ENCODE peak calls at places on chromosomes 11 and 22, in eight cellular contexts. One of them, this sample, is unnamed.

GRCh38 chr11:33785609-33786008 is 11.3 kb upstream of the FBXO3 start:
- DNase-seq in OCI-LY7: no peak
- DNase-seq in upper lobe of right lung: no peak
- DNase-seq in kidney: no peak
- DNase-seq in CD8-positive, alpha-beta T cell: no peak
- DNase-seq in WERI-Rb-1: no peak
- DNase-seq in CD4-positive, alpha-beta T cell: no peak
- DNase-seq in brain microvascular endothelial cell: no peak
- DNase-seq in this sample: no peak

GRCh38 chr11:13223112-13223511 is 54.5 kb upstream of the BMAL1 start:
- DNase-seq in OCI-LY7: no peak
- DNase-seq in upper lobe of right lung: no peak
- DNase-seq in kidney: no peak
- DNase-seq in CD8-positive, alpha-beta T cell: no peak
- DNase-seq in WERI-Rb-1: no peak
- DNase-seq in CD4-positive, alpha-beta T cell: no peak
- DNase-seq in brain microvascular endothelial cell: no peak
- DNase-seq in this sample: no peak

GRCh38 chr11:129645943-129646342 is 169.7 kb upstream of the TMEM45B start:
- DNase-seq in OCI-LY7: no peak
- DNase-seq in upper lobe of right lung: no peak
- DNase-seq in kidney: no peak
- DNase-seq in CD8-positive, alpha-beta T cell: no peak
- DNase-seq in WERI-Rb-1: no peak
- DNase-seq in CD4-positive, alpha-beta T cell: no peak
- DNase-seq in brain microvascular endothelial cell: no peak
- DNase-seq in this sample: no peak

GRCh38 chr11:38791346-38791961 is 2193.4 kb upstream of the RAG2 start:
- DNase-seq in OCI-LY7: peak; percentile 65
- DNase-seq in upper lobe of right lung: no peak
- DNase-seq in kidney: no peak
- DNase-seq in CD8-positive, alpha-beta T cell: no peak
- DNase-seq in WERI-Rb-1: peak; percentile 54
- DNase-seq in CD4-positive, alpha-beta T cell: no peak
- DNase-seq in brain microvascular endothelial cell: peak; percentile 66
- DNase-seq in this sample: no peak

GRCh38 chr11:117483372-117483771 is 155.7 kb downstream of the CEP164 start:
- DNase-seq in OCI-LY7: no peak
- DNase-seq in upper lobe of right lung: no peak
- DNase-seq in kidney: no peak
- DNase-seq in CD8-positive, alpha-beta T cell: no peak
- DNase-seq in WERI-Rb-1: no peak
- DNase-seq in CD4-positive, alpha-beta T cell: no peak
- DNase-seq in brain microvascular endothelial cell: no peak
- DNase-seq in this sample: no peak

GRCh38 chr11:87966744-87967143 is 208.5 kb downstream of the RAB38 start:
- DNase-seq in OCI-LY7: no peak
- DNase-seq in upper lobe of right lung: no peak
- DNase-seq in kidney: no peak
- DNase-seq in CD8-positive, alpha-beta T cell: no peak
- DNase-seq in WERI-Rb-1: no peak
- DNase-seq in CD4-positive, alpha-beta T cell: no peak
- DNase-seq in brain microvascular endothelial cell: no peak
- DNase-seq in this sample: no peak

GRCh38 chr11:102263604-102264003 is 53.7 kb upstream of the BIRC3 start:
- DNase-seq in OCI-LY7: no peak
- DNase-seq in upper lobe of right lung: no peak
- DNase-seq in kidney: no peak
- DNase-seq in CD8-positive, alpha-beta T cell: no peak
- DNase-seq in WERI-Rb-1: no peak
- DNase-seq in CD4-positive, alpha-beta T cell: no peak
- DNase-seq in brain microvascular endothelial cell: no peak
- DNase-seq in this sample: no peak

GRCh38 chr11:63020671-63021255 is 5.1 kb upstream of the SLC22A8 start:
- DNase-seq in OCI-LY7: no peak
- DNase-seq in upper lobe of right lung: no peak
- DNase-seq in kidney: no peak
- DNase-seq in CD8-positive, alpha-beta T cell: no peak
- DNase-seq in WERI-Rb-1: peak; percentile 41
- DNase-seq in CD4-positive, alpha-beta T cell: no peak
- DNase-seq in brain microvascular endothelial cell: no peak
- DNase-seq in this sample: no peak

GRCh38 chr11:94788396-94788795 is 20.2 kb downstream of the AMOTL1 start:
- DNase-seq in OCI-LY7: no peak
- DNase-seq in upper lobe of right lung: no peak
- DNase-seq in kidney: no peak
- DNase-seq in CD8-positive, alpha-beta T cell: no peak
- DNase-seq in WERI-Rb-1: no peak
- DNase-seq in CD4-positive, alpha-beta T cell: no peak
- DNase-seq in brain microvascular endothelial cell: no peak
- DNase-seq in this sample: no peak

GRCh38 chr11:20459865-20460264 is 72.3 kb downstream of the PRMT3 start:
- DNase-seq in OCI-LY7: no peak
- DNase-seq in upper lobe of right lung: no peak
- DNase-seq in kidney: no peak
- DNase-seq in CD8-positive, alpha-beta T cell: no peak
- DNase-seq in WERI-Rb-1: no peak
- DNase-seq in CD4-positive, alpha-beta T cell: no peak
- DNase-seq in brain microvascular endothelial cell: no peak
- DNase-seq in this sample: no peak

GRCh38 chr11:8698379-8698851 is 15.8 kb downstream of the RPL27A start:
- DNase-seq in OCI-LY7: no peak
- DNase-seq in upper lobe of right lung: no peak
- DNase-seq in kidney: no peak
- DNase-seq in CD8-positive, alpha-beta T cell: no peak
- DNase-seq in WERI-Rb-1: no peak
- DNase-seq in CD4-positive, alpha-beta T cell: no peak
- DNase-seq in brain microvascular endothelial cell: no peak
- DNase-seq in this sample: no peak

GRCh38 chr22:31173386-31174145 is 13.6 kb downstream of the RNF185 start:
- DNase-seq in OCI-LY7: no peak
- DNase-seq in upper lobe of right lung: no peak
- DNase-seq in kidney: no peak
- DNase-seq in CD8-positive, alpha-beta T cell: no peak
- DNase-seq in WERI-Rb-1: no peak
- DNase-seq in CD4-positive, alpha-beta T cell: no peak
- DNase-seq in brain microvascular endothelial cell: peak; percentile 69
- DNase-seq in this sample: no peak

GRCh38 chr11:45688472-45689033 is 23.1 kb upstream of the CHST1 start:
- DNase-seq in OCI-LY7: no peak
- DNase-seq in upper lobe of right lung: no peak
- DNase-seq in kidney: no peak
- DNase-seq in CD8-positive, alpha-beta T cell: no peak
- DNase-seq in WERI-Rb-1: no peak
- DNase-seq in CD4-positive, alpha-beta T cell: no peak
- DNase-seq in brain microvascular endothelial cell: no peak
- DNase-seq in this sample: no peak

GRCh38 chr11:70482529-70482917 is 84.2 kb downstream of the CTTN start:
- DNase-seq in OCI-LY7: no peak
- DNase-seq in upper lobe of right lung: no peak
- DNase-seq in kidney: no peak
- DNase-seq in CD8-positive, alpha-beta T cell: no peak
- DNase-seq in WERI-Rb-1: no peak
- DNase-seq in CD4-positive, alpha-beta T cell: no peak
- DNase-seq in brain microvascular endothelial cell: peak; percentile 16
- DNase-seq in this sample: no peak

GRCh38 chr11:70481625-70482528 is 83.5 kb downstream of the CTTN start:
- DNase-seq in OCI-LY7: no peak
- DNase-seq in upper lobe of right lung: no peak
- DNase-seq in kidney: peak; percentile 80
- DNase-seq in CD8-positive, alpha-beta T cell: no peak
- DNase-seq in WERI-Rb-1: no peak
- DNase-seq in CD4-positive, alpha-beta T cell: no peak
- DNase-seq in brain microvascular endothelial cell: peak; percentile 57
- DNase-seq in this sample: no peak

GRCh38 chr11:70483940-70484339 is 85.6 kb downstream of the CTTN start:
- DNase-seq in OCI-LY7: no peak
- DNase-seq in upper lobe of right lung: no peak
- DNase-seq in kidney: no peak
- DNase-seq in CD8-positive, alpha-beta T cell: no peak
- DNase-seq in WERI-Rb-1: no peak
- DNase-seq in CD4-positive, alpha-beta T cell: no peak
- DNase-seq in brain microvascular endothelial cell: no peak
- DNase-seq in this sample: no peak

GRCh38 chr11:70485326-70486025 is 87.1 kb downstream of the CTTN start:
- DNase-seq in OCI-LY7: no peak
- DNase-seq in upper lobe of right lung: no peak
- DNase-seq in kidney: no peak
- DNase-seq in CD8-positive, alpha-beta T cell: no peak
- DNase-seq in WERI-Rb-1: no peak
- DNase-seq in CD4-positive, alpha-beta T cell: no peak
- DNase-seq in brain microvascular endothelial cell: no peak
- DNase-seq in this sample: no peak

DNA sequence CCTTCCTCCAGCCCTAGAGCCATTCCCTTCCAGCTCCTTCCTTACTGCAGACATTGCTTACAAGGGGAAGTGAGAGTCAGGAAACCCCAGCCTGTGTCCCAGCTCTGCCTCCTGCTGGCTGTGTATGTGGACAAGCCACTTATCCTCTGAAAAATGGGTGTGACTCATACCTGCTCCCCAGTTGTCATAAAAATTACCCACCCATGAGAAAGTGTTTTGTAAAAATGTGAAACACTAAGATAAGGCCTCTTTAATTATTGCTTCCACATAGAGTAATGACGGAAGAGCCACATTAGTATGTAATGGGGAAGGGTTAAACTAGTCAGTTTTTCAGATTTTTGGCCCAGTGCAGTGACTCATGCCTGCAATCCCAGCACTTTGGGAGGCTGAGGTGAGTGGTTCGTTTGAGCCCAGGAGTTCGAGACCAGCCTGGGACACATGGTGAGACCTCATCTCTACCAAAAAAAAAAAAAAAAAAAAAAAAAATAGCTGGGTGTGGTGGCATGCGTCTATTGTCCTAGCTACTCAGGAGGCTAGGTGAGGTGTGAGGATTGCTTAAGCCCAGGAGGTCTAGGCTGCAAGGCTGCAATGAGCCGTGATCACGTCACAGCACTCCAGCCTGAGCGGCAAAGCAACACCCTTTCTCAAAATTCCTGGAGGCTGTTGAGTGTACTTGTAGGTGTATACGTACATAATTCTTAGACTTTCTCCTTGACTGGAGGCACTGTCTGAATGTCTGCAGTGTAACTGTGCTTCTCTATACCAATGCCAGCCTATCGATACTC is 84.9 kb downstream of the CTTN start:
- DNase-seq in OCI-LY7: peak; percentile 25
- DNase-seq in upper lobe of right lung: peak; percentile 83
- DNase-seq in kidney: peak; percentile 78
- DNase-seq in CD8-positive, alpha-beta T cell: no peak
- DNase-seq in WERI-Rb-1: peak; percentile 34
- DNase-seq in CD4-positive, alpha-beta T cell: no peak
- DNase-seq in brain microvascular endothelial cell: peak; percentile 43
- DNase-seq in this sample: no peak
- TF ChIP-seq CTCF in OCI-LY7: peak; percentile 55
- TF ChIP-seq CTCF in upper lobe of right lung: peak; percentile 42
- TF ChIP-seq CTCF in kidney: peak; percentile 24
- TF ChIP-seq CTCF in CD8-positive, alpha-beta T cell: no peak
- TF ChIP-seq CTCF in WERI-Rb-1: peak; percentile 70
- TF ChIP-seq CTCF in CD4-positive, alpha-beta T cell: no peak
- TF ChIP-seq CTCF in brain microvascular endothelial cell: peak; percentile 63
- TF ChIP-seq CTCF in this sample: no peak

DNA sequence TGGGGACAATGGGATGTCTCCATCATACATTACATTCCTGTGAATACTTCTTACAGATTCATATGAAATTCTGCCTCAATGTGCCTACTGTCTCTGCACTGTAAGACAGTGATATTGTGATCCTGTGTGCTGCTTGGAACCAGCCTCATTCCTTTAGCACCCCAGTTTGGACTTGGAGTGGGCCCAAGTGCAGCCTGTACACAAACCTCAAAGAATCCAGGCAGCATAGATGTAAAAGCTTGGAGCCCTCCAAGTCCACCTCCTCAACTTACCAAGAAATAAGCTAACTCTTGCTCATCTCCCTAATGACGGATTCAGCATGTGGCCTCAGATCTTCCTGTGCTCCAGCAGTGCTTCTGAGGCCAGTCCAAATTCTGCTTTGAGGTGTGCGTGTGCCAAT is 24.4 kb downstream of the GRAP2 start:
- DNase-seq in OCI-LY7: no peak
- DNase-seq in upper lobe of right lung: no peak
- DNase-seq in kidney: no peak
- DNase-seq in CD8-positive, alpha-beta T cell: no peak
- DNase-seq in WERI-Rb-1: no peak
- DNase-seq in CD4-positive, alpha-beta T cell: no peak
- DNase-seq in brain microvascular endothelial cell: no peak
- DNase-seq in this sample: no peak
- TF ChIP-seq CTCF in OCI-LY7: no peak
- TF ChIP-seq CTCF in upper lobe of right lung: no peak
- TF ChIP-seq CTCF in kidney: no peak
- TF ChIP-seq CTCF in CD8-positive, alpha-beta T cell: no peak
- TF ChIP-seq CTCF in WERI-Rb-1: no peak
- TF ChIP-seq CTCF in CD4-positive, alpha-beta T cell: no peak
- TF ChIP-seq CTCF in brain microvascular endothelial cell: no peak
- TF ChIP-seq CTCF in this sample: no peak

DNA sequence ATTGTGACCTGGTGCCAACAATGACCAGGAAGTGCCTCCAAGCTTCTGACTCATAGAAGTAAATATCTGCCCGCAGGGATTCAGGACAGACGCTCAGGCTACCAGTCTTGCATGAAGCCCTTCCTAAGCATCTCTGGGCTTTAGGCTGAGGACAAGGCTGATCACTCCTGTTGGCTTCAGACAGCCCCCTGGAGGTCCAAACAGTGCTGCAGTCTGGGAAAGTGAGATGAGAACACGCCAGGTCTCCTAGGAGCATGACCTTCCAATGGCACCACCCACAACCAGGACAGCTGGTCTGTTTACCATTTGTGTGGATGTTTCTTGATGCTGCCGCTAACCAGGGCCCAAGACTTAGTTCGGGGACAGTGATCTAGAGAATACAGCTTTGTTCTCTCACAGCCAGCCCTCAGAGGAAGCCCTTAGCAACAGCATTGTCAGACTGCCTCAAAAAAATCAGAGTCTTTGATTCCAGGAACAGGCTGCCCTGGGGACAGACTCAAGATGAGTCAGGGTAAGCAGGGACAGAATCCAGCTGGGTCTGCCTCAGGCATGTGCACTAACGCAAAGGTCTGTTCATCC is 111.2 kb downstream of the ZNF280B start:
- DNase-seq in OCI-LY7: peak; percentile 34
- DNase-seq in upper lobe of right lung: no peak
- DNase-seq in kidney: no peak
- DNase-seq in CD8-positive, alpha-beta T cell: no peak
- DNase-seq in WERI-Rb-1: peak; percentile 49
- DNase-seq in CD4-positive, alpha-beta T cell: no peak
- DNase-seq in brain microvascular endothelial cell: no peak
- DNase-seq in this sample: no peak
- TF ChIP-seq CTCF in OCI-LY7: peak; percentile 54
- TF ChIP-seq CTCF in upper lobe of right lung: no peak
- TF ChIP-seq CTCF in kidney: no peak
- TF ChIP-seq CTCF in CD8-positive, alpha-beta T cell: no peak
- TF ChIP-seq CTCF in WERI-Rb-1: peak; percentile 35
- TF ChIP-seq CTCF in CD4-positive, alpha-beta T cell: no peak
- TF ChIP-seq CTCF in brain microvascular endothelial cell: peak; percentile 20
- TF ChIP-seq CTCF in this sample: no peak

GRCh38 chr11:85694385-85694980 is 8.5 kb upstream of the CCDC89 start:
- DNase-seq in OCI-LY7: peak; percentile 24
- DNase-seq in upper lobe of right lung: no peak
- DNase-seq in kidney: no peak
- DNase-seq in CD8-positive, alpha-beta T cell: no peak
- DNase-seq in WERI-Rb-1: no peak
- DNase-seq in CD4-positive, alpha-beta T cell: no peak
- DNase-seq in brain microvascular endothelial cell: peak; percentile 45
- DNase-seq in this sample: no peak
- TF ChIP-seq CTCF in OCI-LY7: peak; percentile 80
- TF ChIP-seq CTCF in upper lobe of right lung: peak; percentile 55
- TF ChIP-seq CTCF in kidney: peak; percentile 64
- TF ChIP-seq CTCF in CD8-positive, alpha-beta T cell: peak; percentile 88
- TF ChIP-seq CTCF in WERI-Rb-1: peak; percentile 39
- TF ChIP-seq CTCF in CD4-positive, alpha-beta T cell: peak; percentile 82
- TF ChIP-seq CTCF in brain microvascular endothelial cell: peak; percentile 57
- TF ChIP-seq CTCF in this sample: no peak

This sample was measured in activated B cell treated with CpG ODN at 0.5 μM for 24 hours.